ENCODE peak calls at places on chromosome 18, in six cellular contexts. D, A, G, S, Q and T are unnamed samples.

GRCh38 chr18:59646228-59646945 is 50.8 kb downstream of the CCBE1 start:
- DNase-seq in S (no peak), G (no peak), D (no peak), Q (no peak), A (no peak), T (no peak)

GRCh38 chr18:27844416-27844792 is 332.5 kb downstream of the CDH2 start:
- DNase-seq in A (no peak), D (no peak), G (no peak), S (no peak), Q (peak), T (no peak)

GRCh38 chr18:48803951-48804855 is 146.6 kb downstream of the SMAD7 start:
- DNase-seq in G (no peak), Q (no peak), D (peak), A (no peak), S (no peak), T (peak)

GRCh38 chr18:43485565-43485964 is 208.3 kb upstream of the SYT4 start:
- DNase-seq in Q (no peak), S (no peak), A (no peak), D (no peak), G (no peak), T (no peak)

GRCh38 chr18:5294618-5295230 is 802 bp downstream of the ZBTB14 start:
- DNase-seq in A (peak), G (no peak), S (peak), D (peak), Q (no peak), T (no peak)

GRCh38 chr18:55559735-55560134 is 28.3 kb downstream of the TCF4 start:
- DNase-seq in S (no peak), A (no peak), D (no peak), Q (no peak), G (no peak), T (no peak)

GRCh38 chr18:79677221-79677620 is 2.4 kb upstream of the CTDP1 start:
- DNase-seq in Q (no peak), G (no peak), D (peak), S (no peak), A (no peak), T (no peak)

GRCh38 chr18:24809173-24809955 is 348.9 kb downstream of the HRH4 start:
- DNase-seq in S (no peak), A (no peak), D (peak), Q (no peak), G (no peak), T (no peak)

GRCh38 chr18:3931013-3931315 is 481.0 kb downstream of the TGIF1 start:
- DNase-seq in A (peak), Q (no peak), G (no peak), D (no peak), S (no peak), T (no peak)

GRCh38 chr18:79578396-79579260 is 101.0 kb upstream of the CTDP1 start:
- DNase-seq in D (peak), G (no peak), A (no peak), Q (no peak), S (no peak), T (peak)

GRCh38 chr18:3297025-3297984 is 35.4 kb downstream of the MYL12B start:
- DNase-seq in G (peak), A (peak), S (peak), D (peak), Q (peak), T (no peak)

GRCh38 chr18:4870177-4870773 is 326.8 kb downstream of the AKAIN1 start:
- DNase-seq in D (no peak), Q (no peak), A (peak), S (no peak), G (no peak), T (no peak)

GRCh38 chr18:48003426-48004349 is 73.2 kb upstream of the SMAD2 start:
- DNase-seq in G (no peak), S (peak), D (peak), Q (no peak), A (peak), T (no peak)

GRCh38 chr18:9721893-9722515 is 13.9 kb downstream of the RAB31 start:
- DNase-seq in G (no peak), D (peak), Q (no peak), S (no peak), A (no peak), T (no peak)

GRCh38 chr18:49127606-49128190 is 176.9 kb upstream of the SMAD7 start:
- DNase-seq in D (no peak), G (no peak), A (no peak), Q (no peak), S (no peak), T (no peak)

GRCh38 chr18:39701839-39702238 is 2136.2 kb upstream of the CELF4 start:
- DNase-seq in G (no peak), D (no peak), Q (no peak), A (peak), S (peak), T (no peak)

GRCh38 chr18:21740474-21740723 is 193 bp upstream of the MIB1 start:
- DNase-seq in S (peak), Q (peak), G (no peak), A (no peak), D (peak), T (no peak)

GRCh38 chr18:78071146-78071710 is 821.6 kb downstream of the GALR1 start:
- DNase-seq in A (no peak), S (no peak), Q (no peak), G (no peak), D (no peak), T (no peak)

GRCh38 chr18:78080081-78080480 is 830.4 kb downstream of the GALR1 start:
- DNase-seq in Q (no peak), A (no peak), S (no peak), G (no peak), D (no peak), T (no peak)

GRCh38 chr18:78073275-78073674 is 823.6 kb downstream of the GALR1 start:
- DNase-seq in A (no peak), Q (no peak), S (no peak), G (peak), D (no peak), T (no peak)

GRCh38 chr18:78069784-78070664 is 820.4 kb downstream of the GALR1 start:
- DNase-seq in Q (no peak), S (no peak), A (no peak), D (no peak), G (no peak), T (no peak)

DNA sequence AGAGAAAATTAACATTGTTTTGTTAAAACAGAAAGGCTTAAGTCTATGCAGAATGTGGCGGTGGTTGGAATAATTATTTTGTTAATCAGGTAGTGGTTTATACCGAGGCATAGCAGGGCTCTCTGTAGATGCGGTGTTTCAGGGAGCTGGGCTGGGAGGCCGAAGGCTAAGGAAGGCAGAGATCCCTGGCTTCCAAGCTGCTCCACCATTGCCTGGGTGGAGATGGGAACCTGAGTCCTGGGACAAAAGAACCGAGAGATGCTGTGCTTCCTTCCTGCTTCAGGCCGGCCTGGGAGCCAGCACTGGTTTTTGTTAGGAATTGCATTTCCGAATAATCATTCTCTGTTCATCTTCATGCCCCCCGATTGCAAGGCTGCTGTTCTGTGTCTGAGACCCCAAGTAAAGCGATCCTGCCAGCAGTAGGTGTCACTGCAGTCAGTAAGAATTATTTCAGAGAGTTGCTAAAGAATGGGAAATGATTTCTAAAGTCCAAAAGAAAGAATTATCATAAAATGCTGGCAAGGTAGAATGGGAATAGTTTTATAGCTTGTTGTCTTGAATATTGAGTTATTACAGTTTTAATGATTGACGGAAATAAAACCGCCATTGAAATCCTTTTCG is 824.9 kb downstream of the GALR1 start:
- DNase-seq in G (peak), Q (no peak), A (no peak), D (no peak), S (no peak), T (no peak)
- TF ChIP-seq CTCF in G (peak), Q (no peak), A (no peak), D (no peak), S (no peak), T (no peak)

DNA sequence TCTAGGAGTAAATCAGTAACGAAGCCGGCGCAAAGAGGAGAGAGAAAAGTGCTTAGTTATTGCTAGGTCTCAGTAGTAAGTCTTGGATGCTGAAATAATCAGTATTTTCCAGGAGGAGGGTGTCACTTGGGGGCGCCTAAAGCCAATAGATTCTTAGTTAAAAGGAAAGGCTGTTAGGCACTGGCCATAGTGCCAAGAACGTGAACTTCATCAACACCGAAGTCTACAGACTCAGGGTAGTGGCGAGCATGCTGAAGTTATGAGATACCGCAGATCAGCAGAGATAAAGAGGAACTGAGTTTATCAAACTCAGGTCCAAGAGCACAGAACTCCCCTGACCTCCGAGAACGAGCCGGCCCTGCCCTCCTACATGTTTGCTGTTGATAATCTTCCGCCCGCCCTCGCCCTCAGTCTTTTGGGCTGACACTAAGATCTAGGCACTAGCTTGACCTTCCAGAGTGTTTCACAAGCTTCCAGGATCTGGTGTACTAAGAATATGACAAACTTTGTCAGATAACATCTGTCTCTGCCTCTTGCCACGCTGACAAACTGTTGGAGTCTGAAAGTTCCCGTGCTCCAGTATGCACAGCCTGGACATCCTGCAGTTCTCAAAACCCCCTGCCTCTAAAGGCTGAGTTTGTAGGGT is 49.2 kb downstream of the CYB5A start:
- DNase-seq in S (no peak), G (no peak), A (no peak), D (peak), Q (no peak), T (no peak)
- TF ChIP-seq CTCF in S (no peak), G (peak), A (no peak), D (no peak), Q (no peak), T (no peak)

GRCh38 chr18:77403969-77404535 is 154.4 kb downstream of the GALR1 start:
- DNase-seq in G (no peak), A (no peak), D (no peak), S (no peak), Q (no peak), T (no peak)

GRCh38 chr18:77405096-77405495 is 155.4 kb downstream of the GALR1 start:
- DNase-seq in D (no peak), Q (no peak), A (no peak), G (no peak), S (no peak), T (no peak)

GRCh38 chr18:77407733-77408132 is 158.1 kb downstream of the GALR1 start:
- DNase-seq in S (no peak), G (no peak), Q (no peak), D (no peak), A (no peak), T (no peak)
- TF ChIP-seq CTCF in S (no peak), G (peak), Q (no peak), D (no peak), A (no peak), T (no peak)

GRCh38 chr18:54205951-54206350 is 18.5 kb downstream of the MBD2 start:
- DNase-seq in G (no peak), D (no peak), S (no peak), Q (no peak), A (no peak), T (no peak)
- TF ChIP-seq CTCF in G (no peak), D (no peak), S (no peak), Q (no peak), A (no peak), T (no peak)

DNA sequence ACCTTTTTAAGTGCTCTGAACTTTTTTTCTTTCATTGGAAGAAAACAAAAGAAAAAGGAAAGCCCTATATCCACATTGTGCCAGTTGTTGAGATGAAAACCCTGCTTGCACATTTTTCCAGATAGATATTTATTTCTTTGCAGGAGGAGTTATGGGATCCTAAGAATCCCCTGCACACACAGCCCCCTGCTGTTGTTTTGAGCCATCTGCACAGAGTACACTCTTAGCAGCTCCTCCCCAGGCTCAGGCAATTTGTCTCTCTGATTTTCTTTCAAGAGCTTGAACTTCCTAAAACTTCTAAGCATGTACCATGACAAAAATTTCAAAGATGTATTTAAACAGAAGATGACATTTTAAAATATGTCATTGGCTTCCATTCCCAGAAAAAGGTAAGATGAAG is 436.9 kb downstream of the METTL4 start:
- DNase-seq in G (no peak), D (no peak), S (no peak), Q (no peak), A (no peak), T (no peak)
- TF ChIP-seq CTCF in G (no peak), D (no peak), S (no peak), Q (no peak), A (peak), T (no peak)

GRCh38 chr18:12393998-12394397 is 13.7 kb upstream of the PRELID3A start:
- DNase-seq in S (no peak), Q (no peak), A (no peak), G (no peak), D (peak), T (no peak)

GRCh38 chr18:12391487-12392136 is 14.6 kb upstream of the AFG3L2 start:
- DNase-seq in D (peak), A (no peak), S (no peak), G (peak), Q (no peak), T (no peak)

GRCh38 chr18:12393510-12393909 is 14.2 kb upstream of the PRELID3A start:
- DNase-seq in G (no peak), Q (no peak), D (peak), S (no peak), A (no peak), T (no peak)

GRCh38 chr18:12397254-12397653 is 10.5 kb upstream of the PRELID3A start:
- DNase-seq in G (no peak), A (no peak), D (no peak), Q (no peak), S (no peak), T (no peak)

GRCh38 chr18:12394428-12394827 is 13.3 kb upstream of the PRELID3A start:
- DNase-seq in G (peak), Q (no peak), A (no peak), D (peak), S (no peak), T (no peak)
- TF ChIP-seq CTCF in G (peak), Q (peak), A (peak), D (no peak), S (no peak), T (peak)

GRCh38 chr18:50791599-50792438 is 28.0 kb downstream of the MRO start:
- DNase-seq in Q (no peak), S (no peak), G (no peak), A (peak), D (no peak), T (no peak)
- TF ChIP-seq CTCF in Q (no peak), S (no peak), G (no peak), A (no peak), D (no peak), T (no peak)

GRCh38 chr18:63779386-63779785 is 4.2 kb downstream of the SERPINB7 start:
- DNase-seq in D (no peak), S (peak), Q (no peak), G (no peak), A (peak), T (no peak)

GRCh38 chr18:63785031-63785430 is 9.8 kb downstream of the SERPINB7 start:
- DNase-seq in G (no peak), Q (no peak), S (no peak), D (no peak), A (no peak), T (no peak)

GRCh38 chr18:63787673-63788072 is 12.5 kb downstream of the SERPINB7 start:
- DNase-seq in G (no peak), D (no peak), S (no peak), A (no peak), Q (peak), T (no peak)

GRCh38 chr18:63788447-63789096 is 13.4 kb downstream of the SERPINB7 start:
- DNase-seq in D (no peak), G (no peak), Q (peak), A (peak), S (peak), T (no peak)

DNA sequence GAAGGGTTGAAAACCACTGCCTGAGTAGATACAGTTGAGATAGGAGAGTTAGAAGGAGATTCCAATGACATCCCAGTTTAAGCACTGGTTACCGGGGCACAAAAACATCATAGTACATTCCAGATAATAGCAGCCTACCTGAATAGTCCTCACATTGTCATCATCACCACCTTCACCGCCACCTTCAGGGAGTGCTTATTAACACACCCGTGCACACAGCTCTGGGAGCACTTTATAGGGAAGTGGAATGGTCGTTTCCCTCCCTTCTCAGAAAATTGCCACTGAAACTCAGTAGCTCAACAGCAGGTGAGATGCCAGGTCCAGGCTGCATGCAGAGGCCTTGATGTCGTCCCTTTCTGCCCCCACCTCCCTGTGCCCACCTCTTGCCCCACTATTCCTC is 8.2 kb downstream of the SERPINB7 start:
- DNase-seq in S (peak), D (no peak), Q (no peak), A (peak), G (no peak), T (no peak)
- TF ChIP-seq CTCF in S (no peak), D (no peak), Q (no peak), A (peak), G (no peak), T (no peak)

DNA sequence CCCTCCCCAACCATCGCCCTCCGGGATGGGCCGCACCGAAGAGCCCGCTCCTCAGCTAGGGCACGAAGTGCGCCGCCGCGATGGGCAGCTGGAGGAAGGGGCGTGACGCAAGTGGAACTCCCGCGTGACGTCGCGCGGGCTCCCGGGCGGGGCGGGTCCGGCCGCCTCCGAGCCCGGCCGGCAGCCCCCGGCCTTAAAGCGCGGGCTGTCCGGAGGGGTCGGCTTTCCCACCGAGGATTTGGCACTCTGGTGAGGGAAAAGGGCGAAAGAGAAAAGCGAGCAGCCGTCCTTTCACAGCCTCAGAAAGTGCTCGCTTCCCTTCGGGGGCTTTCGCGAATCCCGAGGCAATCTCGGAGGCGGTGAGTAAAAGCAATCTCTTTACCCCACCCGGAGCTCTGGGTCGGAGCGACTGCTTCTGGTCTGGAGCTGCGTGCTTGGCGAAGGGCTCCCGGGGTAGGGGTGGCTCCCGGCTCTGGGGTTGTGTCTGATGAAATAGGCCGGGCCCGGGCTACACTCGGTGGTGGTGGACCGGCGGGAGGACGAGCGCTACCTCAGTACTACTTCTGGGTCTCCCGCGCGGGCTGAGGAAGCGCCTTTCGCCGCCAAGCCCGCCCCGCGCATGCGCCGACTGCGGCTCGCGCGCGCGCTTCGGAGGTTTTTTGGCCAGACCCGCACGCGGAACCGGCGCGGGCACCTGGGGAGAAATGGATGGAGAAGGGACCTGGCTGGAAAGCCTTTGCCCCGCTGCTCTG is at the start of gene RBBP8:
- DNase-seq in A (peak), G (peak), Q (no peak), D (peak), S (peak), T (peak)
- TF ChIP-seq CTCF in A (peak), G (no peak), Q (no peak), D (no peak), S (no peak), T (peak)

GRCh38 chr18:36579311-36579710 is 249.5 kb downstream of the TPGS2 start:
- DNase-seq in Q (no peak), A (no peak), G (no peak), S (no peak), D (no peak), T (no peak)

GRCh38 chr18:36580874-36581750 is 247.7 kb downstream of the TPGS2 start:
- DNase-seq in D (no peak), S (no peak), G (no peak), A (peak), Q (peak), T (no peak)

GRCh38 chr18:36578871-36579270 is 249.9 kb downstream of the TPGS2 start:
- DNase-seq in Q (peak), A (no peak), D (no peak), S (no peak), G (no peak), T (no peak)

GRCh38 chr18:36583155-36583745 is 245.6 kb downstream of the TPGS2 start:
- DNase-seq in A (peak), D (no peak), G (peak), Q (no peak), S (no peak), T (no peak)

DNA sequence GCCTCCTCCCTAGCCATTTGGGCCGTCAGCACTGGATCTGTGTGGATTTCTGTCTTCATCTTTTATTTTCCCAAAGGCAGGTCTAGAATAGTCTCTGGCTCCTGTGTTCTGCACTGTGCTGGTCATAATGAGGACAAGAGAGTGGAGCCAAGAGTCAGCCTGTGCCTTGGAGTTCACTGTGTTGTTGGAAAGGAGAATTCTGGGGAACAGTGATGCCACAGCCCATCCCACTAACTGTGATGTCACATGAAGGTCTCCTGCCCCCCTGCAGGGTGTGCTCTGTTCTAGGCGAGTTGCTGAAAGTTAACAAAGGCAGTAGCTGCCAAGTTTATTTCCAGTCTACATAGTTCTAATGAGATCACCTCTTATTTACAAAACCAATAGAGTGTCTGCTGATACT is 248.5 kb downstream of the TPGS2 start:
- DNase-seq in G (no peak), S (no peak), Q (peak), D (no peak), A (peak), T (no peak)
- TF ChIP-seq CTCF in G (no peak), S (no peak), Q (peak), D (no peak), A (peak), T (no peak)